ENCODE peak calls at places on chromosomes 1 and 21, in six cellular contexts. W is cardiac muscle cell, Y is tibial nerve, F is RWPE1, J is neural progenitor cell, N is lower lobe of right lung. Q is an unnamed sample.

GRCh38 chr1:167477962-167478361 is 40.4 kb downstream of the CD247 start:
- DNase-seq in W (no peak), Y (no peak), F (no peak), J (no peak), N (no peak), Q (no peak)

GRCh38 chr1:62784509-62785365 is 805 bp downstream of the ATG4C start:
- DNase-seq in W (peak; percentile 25), Y (no peak), F (peak; percentile 57), J (no peak), N (no peak), Q (no peak)

GRCh38 chr1:199218065-199218464 is 579.2 kb downstream of the PTPRC start:
- DNase-seq in W (no peak), Y (no peak), F (no peak), J (peak; percentile 12), N (no peak), Q (no peak)

GRCh38 chr1:29499101-29499650 is 262.9 kb downstream of the PTPRU start:
- DNase-seq in W (no peak), Y (no peak), F (no peak), J (no peak), N (no peak), Q (no peak)

GRCh38 chr21:26717146-26717739 is 128.0 kb downstream of the ADAMTS1 start:
- DNase-seq in W (peak; percentile 40), Y (no peak), F (peak; percentile 11), J (no peak), N (no peak), Q (no peak)

GRCh38 chr1:154608522-154609294 is 722 bp upstream of the ADAR start:
- DNase-seq in W (peak; percentile 61), Y (no peak), F (peak; percentile 37), J (peak; percentile 94), N (no peak), Q (peak; percentile 61)

GRCh38 chr1:34057347-34057746 is 107.7 kb downstream of the CSMD2 start:
- DNase-seq in W (no peak), Y (no peak), F (no peak), J (peak; percentile 54), N (no peak), Q (no peak)

GRCh38 chr21:17803536-17803935 is 15.6 kb downstream of the C21orf91 start:
- DNase-seq in W (peak; percentile 57), Y (no peak), F (no peak), J (no peak), N (no peak), Q (no peak)

GRCh38 chr1:235999259-235999925 is 65.5 kb downstream of the NID1 start:
- DNase-seq in W (peak; percentile 89), Y (no peak), F (peak; percentile 81), J (no peak), N (no peak), Q (peak; percentile 97)

GRCh38 chr1:162666006-162666645 is 33.9 kb downstream of the DDR2 start:
- DNase-seq in W (peak; percentile 36), Y (no peak), F (no peak), J (no peak), N (no peak), Q (no peak)

GRCh38 chr1:150521196-150521968 is 5.8 kb downstream of the FALEC start:
- DNase-seq in W (no peak), Y (no peak), F (no peak), J (no peak), N (no peak), Q (no peak)

GRCh38 chr1:30472009-30472408 is 251.4 kb downstream of the MATN1 start:
- DNase-seq in W (no peak), Y (no peak), F (no peak), J (no peak), N (no peak), Q (no peak)

GRCh38 chr1:196608401-196609113 is at the start of gene KCNT2:
- DNase-seq in W (peak; percentile 91), Y (peak; percentile 43), F (peak; percentile 14), J (peak; percentile 97), N (peak; percentile 53), Q (peak; percentile 50)

GRCh38 chr1:94243665-94244064 is 6.3 kb upstream of the ARHGAP29 start:
- DNase-seq in W (no peak), Y (no peak), F (no peak), J (no peak), N (no peak), Q (no peak)

GRCh38 chr1:94239796-94240195 is 2.4 kb upstream of the ARHGAP29 start:
- DNase-seq in W (no peak), Y (no peak), F (no peak), J (no peak), N (no peak), Q (no peak)

GRCh38 chr1:94244816-94245215 is 7.4 kb upstream of the ARHGAP29 start:
- DNase-seq in W (no peak), Y (no peak), F (no peak), J (no peak), N (no peak), Q (no peak)

GRCh38 chr1:94237291-94238226 is at the start of gene ARHGAP29:
- DNase-seq in W (peak; percentile 86), Y (peak; percentile 63), F (peak; percentile 84), J (peak; percentile 95), N (peak; percentile 89), Q (peak; percentile 74)

GRCh38 chr1:94240822-94241221 is 3.4 kb upstream of the ARHGAP29 start:
- DNase-seq in W (peak; percentile 51), Y (no peak), F (no peak), J (peak; percentile 42), N (no peak), Q (no peak)
- H3K27ac ChIP-seq in W (no peak overlapping the region), Y (no peak overlapping the region), F (no peak overlapping the region), J (no peak overlapping the region), N (no peak overlapping the region), Q (no peak overlapping the region)

DNA sequence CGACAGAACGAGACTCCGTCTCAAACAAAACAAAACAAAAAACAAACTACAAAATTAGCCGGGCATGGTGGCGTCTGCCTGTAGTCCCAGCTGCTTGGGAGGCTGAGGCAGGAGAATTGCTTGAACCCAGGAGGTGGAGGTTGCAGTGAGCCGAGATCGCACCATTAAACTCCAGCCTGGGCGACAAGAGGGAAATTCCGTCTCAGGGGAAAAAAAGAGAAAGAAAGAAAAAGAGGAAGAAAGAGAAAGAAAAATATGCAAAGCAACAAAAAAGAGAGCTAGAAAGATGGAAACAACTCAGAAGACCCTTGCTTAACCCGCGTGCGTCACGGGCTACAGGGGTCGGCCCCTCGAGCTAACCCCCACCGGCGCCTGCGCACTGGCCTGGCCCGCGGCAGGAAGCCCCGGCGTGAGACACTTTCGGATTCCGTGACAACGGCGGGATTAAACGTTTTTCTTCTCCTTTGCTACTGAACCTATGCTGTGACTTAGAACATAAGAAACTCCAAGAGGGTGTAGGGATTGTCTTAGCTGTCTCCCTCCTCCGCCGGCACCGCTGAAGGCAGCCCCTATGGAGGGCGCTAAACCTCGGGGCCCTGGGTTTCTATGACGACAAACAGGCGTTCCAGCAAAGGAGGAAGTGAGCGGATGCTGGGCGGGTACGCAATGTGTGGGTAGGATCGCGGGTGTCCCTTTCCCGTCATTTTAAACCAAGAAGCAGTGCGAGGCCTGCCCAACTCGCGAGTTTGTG is at the start of gene AXDND1:
- DNase-seq in W (peak; percentile 92), Y (peak; percentile 60), F (peak; percentile 68), J (peak; percentile 81), N (peak; percentile 94), Q (peak; percentile 90)
- TF ChIP-seq CTCF in W (no peak), Y (no peak), F (no peak), J (no peak), N (peak; percentile 26), Q (no peak)

DNA sequence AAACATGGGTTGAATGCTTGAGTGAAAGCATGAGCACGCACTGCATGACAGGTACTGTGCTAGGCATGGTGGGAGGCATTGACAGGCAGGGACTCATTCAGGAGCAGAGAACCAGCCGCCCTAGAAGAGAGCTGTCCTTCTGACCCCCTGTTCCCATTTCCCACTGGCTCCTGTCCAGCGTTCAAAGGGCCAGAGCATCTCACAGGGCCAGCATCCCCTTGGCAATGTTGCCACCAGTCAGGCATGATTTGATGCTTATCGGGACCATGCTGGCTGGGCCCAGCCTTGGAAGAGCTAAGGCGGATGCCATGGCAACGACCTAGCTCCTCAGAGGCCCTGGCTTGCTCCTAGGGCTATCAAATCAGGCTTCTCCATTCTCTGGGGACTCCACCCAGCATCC is 14.2 kb upstream of the VWA5B1 start:
- DNase-seq in W (no peak), Y (no peak), F (no peak), J (no peak), N (no peak), Q (no peak)
- H3K27ac ChIP-seq in W (no peak overlapping the region), Y (no peak overlapping the region), F (no peak overlapping the region), J (no peak overlapping the region), N (no peak overlapping the region), Q (no peak overlapping the region)

GRCh38 chr1:94529416-94529815 is 12.1 kb downstream of the F3 start:
- DNase-seq in W (no peak), Y (no peak), F (no peak), J (no peak), N (no peak), Q (no peak)

GRCh38 chr1:94530373-94530878 is 11.1 kb downstream of the F3 start:
- DNase-seq in W (no peak), Y (no peak), F (no peak), J (no peak), N (no peak), Q (no peak)

GRCh38 chr1:94528826-94529225 is 12.7 kb downstream of the F3 start:
- DNase-seq in W (no peak), Y (no peak), F (no peak), J (no peak), N (no peak), Q (no peak)

GRCh38 chr1:94531664-94532063 is 9.9 kb downstream of the F3 start:
- DNase-seq in W (no peak), Y (no peak), F (no peak), J (no peak), N (no peak), Q (no peak)

GRCh38 chr1:94532077-94532476 is 9.5 kb downstream of the F3 start:
- DNase-seq in W (no peak), Y (no peak), F (no peak), J (no peak), N (no peak), Q (no peak)
- TF ChIP-seq CTCF in W (no peak), Y (peak; percentile 5), F (no peak), J (peak; percentile 25), N (no peak), Q (peak; percentile 10)

DNA sequence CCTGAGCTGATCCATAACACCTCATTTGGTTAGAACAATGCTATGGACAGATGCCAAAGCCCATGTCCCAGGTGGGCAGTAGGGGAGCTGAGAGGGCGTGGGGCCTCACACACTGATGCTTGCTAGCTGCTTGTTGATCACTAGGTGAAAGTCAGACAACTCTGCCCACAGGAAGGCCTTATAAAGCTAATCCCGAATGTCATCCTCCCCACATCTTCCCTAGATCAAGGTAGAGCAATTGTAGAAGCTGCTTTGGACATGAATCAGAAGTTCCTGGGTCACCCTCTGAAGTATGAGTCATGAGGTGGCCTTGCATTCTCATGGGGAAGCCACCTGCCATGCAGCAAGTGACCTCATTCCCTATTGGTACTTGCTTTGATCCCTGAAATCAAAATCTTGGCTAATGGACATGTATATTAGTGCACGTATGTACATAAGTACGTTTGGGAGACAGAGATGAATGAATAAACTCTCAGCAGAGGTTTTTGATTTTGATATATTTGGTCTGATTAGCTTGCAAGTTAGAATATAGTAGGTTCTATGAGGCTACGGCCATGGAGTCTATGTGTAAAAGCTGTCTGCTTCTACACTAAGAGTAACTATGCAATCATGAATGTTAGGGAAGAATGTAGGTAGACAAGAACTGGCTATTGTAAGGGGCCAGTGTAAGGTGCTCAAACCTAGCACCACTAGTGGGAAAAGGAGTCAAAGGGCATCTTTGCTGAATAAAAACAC is 52.7 kb downstream of the ABCA4 start:
- DNase-seq in W (no peak), Y (no peak), F (no peak), J (no peak), N (no peak), Q (peak; percentile 79)
- H3K27ac ChIP-seq in W (no peak overlapping the region), Y (peak overlapping the region; percentile 37), F (no peak overlapping the region), J (no peak overlapping the region), N (peak overlapping the region; percentile 73), Q (peak overlapping the region; percentile 92)